ENCODE peak calls at places on chromosome 12, in eight cellular contexts. One of them, this sample, is unnamed.

GRCh38 chr12:130152386-130152785 is 9.9 kb upstream of the FZD10 start:
- DNase-seq in A549: no peak
- DNase-seq in adrenal gland: no peak
- DNase-seq in HCT116: no peak
- DNase-seq in fibroblast of lung: no peak
- DNase-seq in effector memory CD4-positive, alpha-beta T cell: no peak
- DNase-seq in CD8-positive, alpha-beta T cell: no peak
- DNase-seq in hepatocyte: no peak
- DNase-seq in this sample: no peak

GRCh38 chr12:110501378-110501721 is 561 bp downstream of the VPS29 start:
- DNase-seq in HCT116: no peak
- DNase-seq in CD8-positive, alpha-beta T cell: no peak
- DNase-seq in A549: peak; percentile 56
- DNase-seq in hepatocyte: peak; percentile 67
- DNase-seq in fibroblast of lung: peak; percentile 36
- DNase-seq in effector memory CD4-positive, alpha-beta T cell: no peak
- DNase-seq in adrenal gland: no peak
- DNase-seq in this sample: no peak

GRCh38 chr12:92136883-92137582 is 8.6 kb downstream of the BTG1 start:
- DNase-seq in A549: peak; percentile 45
- DNase-seq in CD8-positive, alpha-beta T cell: no peak
- DNase-seq in fibroblast of lung: peak; percentile 97
- DNase-seq in HCT116: peak; percentile 49
- DNase-seq in effector memory CD4-positive, alpha-beta T cell: no peak
- DNase-seq in hepatocyte: peak; percentile 51
- DNase-seq in adrenal gland: no peak
- DNase-seq in this sample: no peak

GRCh38 chr12:18383203-18383602 is 121.9 kb downstream of the PIK3C2G start:
- DNase-seq in adrenal gland: no peak
- DNase-seq in hepatocyte: peak; percentile 46
- DNase-seq in A549: peak; percentile 32
- DNase-seq in HCT116: no peak
- DNase-seq in CD8-positive, alpha-beta T cell: no peak
- DNase-seq in fibroblast of lung: peak; percentile 90
- DNase-seq in effector memory CD4-positive, alpha-beta T cell: no peak
- DNase-seq in this sample: no peak

GRCh38 chr12:69985656-69986055 is 160.6 kb downstream of the MYRFL start:
- DNase-seq in CD8-positive, alpha-beta T cell: no peak
- DNase-seq in HCT116: peak; percentile 54
- DNase-seq in fibroblast of lung: no peak
- DNase-seq in effector memory CD4-positive, alpha-beta T cell: no peak
- DNase-seq in hepatocyte: no peak
- DNase-seq in adrenal gland: no peak
- DNase-seq in A549: peak; percentile 31
- DNase-seq in this sample: no peak

GRCh38 chr12:54162741-54163140 is 26.0 kb downstream of the SMUG1 start:
- DNase-seq in CD8-positive, alpha-beta T cell: no peak
- DNase-seq in fibroblast of lung: no peak
- DNase-seq in adrenal gland: no peak
- DNase-seq in effector memory CD4-positive, alpha-beta T cell: no peak
- DNase-seq in hepatocyte: no peak
- DNase-seq in HCT116: no peak
- DNase-seq in A549: no peak
- DNase-seq in this sample: no peak

GRCh38 chr12:31967569-31967968 is 8.4 kb downstream of the RESF1 start:
- DNase-seq in hepatocyte: no peak
- DNase-seq in HCT116: no peak
- DNase-seq in adrenal gland: no peak
- DNase-seq in A549: no peak
- DNase-seq in effector memory CD4-positive, alpha-beta T cell: no peak
- DNase-seq in CD8-positive, alpha-beta T cell: peak; percentile 31
- DNase-seq in fibroblast of lung: no peak
- DNase-seq in this sample: no peak

GRCh38 chr12:89875225-89875624 is 166.6 kb upstream of the ATP2B1 start:
- DNase-seq in fibroblast of lung: peak; percentile 34
- DNase-seq in CD8-positive, alpha-beta T cell: no peak
- DNase-seq in A549: no peak
- DNase-seq in HCT116: no peak
- DNase-seq in hepatocyte: no peak
- DNase-seq in effector memory CD4-positive, alpha-beta T cell: no peak
- DNase-seq in adrenal gland: no peak
- DNase-seq in this sample: no peak

GRCh38 chr12:70487440-70487839 is 121.3 kb downstream of the KCNMB4 start:
- DNase-seq in effector memory CD4-positive, alpha-beta T cell: no peak
- DNase-seq in adrenal gland: no peak
- DNase-seq in CD8-positive, alpha-beta T cell: no peak
- DNase-seq in hepatocyte: no peak
- DNase-seq in fibroblast of lung: no peak
- DNase-seq in A549: no peak
- DNase-seq in HCT116: no peak
- DNase-seq in this sample: no peak

GRCh38 chr12:109134186-109134917 is 18.0 kb downstream of the ACACB start:
- DNase-seq in A549: peak; percentile 62
- DNase-seq in effector memory CD4-positive, alpha-beta T cell: no peak
- DNase-seq in hepatocyte: no peak
- DNase-seq in adrenal gland: no peak
- DNase-seq in CD8-positive, alpha-beta T cell: no peak
- DNase-seq in HCT116: peak; percentile 27
- DNase-seq in fibroblast of lung: peak; percentile 72
- DNase-seq in this sample: peak; percentile 80

GRCh38 chr12:106213721-106214121 is 34.1 kb downstream of the CKAP4 start:
- DNase-seq in CD8-positive, alpha-beta T cell: no peak
- DNase-seq in adrenal gland: no peak
- DNase-seq in fibroblast of lung: no peak
- DNase-seq in effector memory CD4-positive, alpha-beta T cell: no peak
- DNase-seq in HCT116: no peak
- DNase-seq in hepatocyte: no peak
- DNase-seq in A549: no peak
- DNase-seq in this sample: no peak

GRCh38 chr12:109627633-109628032 is 54.0 kb downstream of the MVK start:
- DNase-seq in effector memory CD4-positive, alpha-beta T cell: no peak
- DNase-seq in A549: no peak
- DNase-seq in CD8-positive, alpha-beta T cell: no peak
- DNase-seq in fibroblast of lung: no peak
- DNase-seq in HCT116: no peak
- DNase-seq in adrenal gland: peak; percentile 34
- DNase-seq in hepatocyte: no peak
- DNase-seq in this sample: no peak

GRCh38 chr12:106342397-106343212 is 14.9 kb upstream of the POLR3B start:
- DNase-seq in A549: peak; percentile 25
- DNase-seq in CD8-positive, alpha-beta T cell: no peak
- DNase-seq in hepatocyte: peak; percentile 57
- DNase-seq in HCT116: no peak
- DNase-seq in effector memory CD4-positive, alpha-beta T cell: no peak
- DNase-seq in fibroblast of lung: peak; percentile 88
- DNase-seq in adrenal gland: peak; percentile 83
- DNase-seq in this sample: peak; percentile 89

GRCh38 chr12:63844391-63845341 is at the start of gene SRGAP1:
- DNase-seq in CD8-positive, alpha-beta T cell: no peak
- DNase-seq in HCT116: no peak
- DNase-seq in A549: no peak
- DNase-seq in adrenal gland: peak; percentile 57
- DNase-seq in hepatocyte: peak; percentile 79
- DNase-seq in fibroblast of lung: peak; percentile 86
- DNase-seq in effector memory CD4-positive, alpha-beta T cell: no peak
- DNase-seq in this sample: peak; percentile 84

GRCh38 chr12:19382111-19382526 is 57.2 kb upstream of the AEBP2 start:
- DNase-seq in A549: peak; percentile 87
- DNase-seq in HCT116: no peak
- DNase-seq in fibroblast of lung: peak; percentile 62
- DNase-seq in adrenal gland: no peak
- DNase-seq in hepatocyte: peak; percentile 32
- DNase-seq in CD8-positive, alpha-beta T cell: peak; percentile 40
- DNase-seq in effector memory CD4-positive, alpha-beta T cell: no peak
- DNase-seq in this sample: no peak

GRCh38 chr12:131274906-131275305 is 321.2 kb downstream of the ADGRD1 start:
- DNase-seq in hepatocyte: no peak
- DNase-seq in fibroblast of lung: no peak
- DNase-seq in CD8-positive, alpha-beta T cell: no peak
- DNase-seq in effector memory CD4-positive, alpha-beta T cell: no peak
- DNase-seq in adrenal gland: no peak
- DNase-seq in A549: no peak
- DNase-seq in HCT116: no peak
- DNase-seq in this sample: no peak

GRCh38 chr12:120230326-120230973 is 29.5 kb upstream of the RPLP0 start:
- DNase-seq in A549: peak; percentile 96
- DNase-seq in effector memory CD4-positive, alpha-beta T cell: no peak
- DNase-seq in adrenal gland: peak; percentile 73
- DNase-seq in hepatocyte: peak; percentile 94
- DNase-seq in CD8-positive, alpha-beta T cell: no peak
- DNase-seq in HCT116: peak; percentile 86
- DNase-seq in fibroblast of lung: peak; percentile 96
- DNase-seq in this sample: peak; percentile 90

GRCh38 chr12:70982991-70983390 is 62.5 kb upstream of the PTPRR start:
- DNase-seq in HCT116: no peak
- DNase-seq in A549: no peak
- DNase-seq in CD8-positive, alpha-beta T cell: no peak
- DNase-seq in fibroblast of lung: peak; percentile 25
- DNase-seq in effector memory CD4-positive, alpha-beta T cell: no peak
- DNase-seq in adrenal gland: no peak
- DNase-seq in hepatocyte: no peak
- DNase-seq in this sample: no peak

GRCh38 chr12:4908694-4909396 is 860 bp upstream of the KCNA1 start:
- DNase-seq in effector memory CD4-positive, alpha-beta T cell: no peak
- DNase-seq in adrenal gland: no peak
- DNase-seq in hepatocyte: peak; percentile 36
- DNase-seq in HCT116: no peak
- DNase-seq in fibroblast of lung: no peak
- DNase-seq in CD8-positive, alpha-beta T cell: no peak
- DNase-seq in A549: no peak
- DNase-seq in this sample: no peak

GRCh38 chr12:24759155-24759554 is 189.7 kb downstream of the BCAT1 start:
- DNase-seq in HCT116: no peak
- DNase-seq in adrenal gland: no peak
- DNase-seq in A549: no peak
- DNase-seq in effector memory CD4-positive, alpha-beta T cell: no peak
- DNase-seq in hepatocyte: peak; percentile 54
- DNase-seq in CD8-positive, alpha-beta T cell: no peak
- DNase-seq in fibroblast of lung: no peak
- DNase-seq in this sample: no peak

DNA sequence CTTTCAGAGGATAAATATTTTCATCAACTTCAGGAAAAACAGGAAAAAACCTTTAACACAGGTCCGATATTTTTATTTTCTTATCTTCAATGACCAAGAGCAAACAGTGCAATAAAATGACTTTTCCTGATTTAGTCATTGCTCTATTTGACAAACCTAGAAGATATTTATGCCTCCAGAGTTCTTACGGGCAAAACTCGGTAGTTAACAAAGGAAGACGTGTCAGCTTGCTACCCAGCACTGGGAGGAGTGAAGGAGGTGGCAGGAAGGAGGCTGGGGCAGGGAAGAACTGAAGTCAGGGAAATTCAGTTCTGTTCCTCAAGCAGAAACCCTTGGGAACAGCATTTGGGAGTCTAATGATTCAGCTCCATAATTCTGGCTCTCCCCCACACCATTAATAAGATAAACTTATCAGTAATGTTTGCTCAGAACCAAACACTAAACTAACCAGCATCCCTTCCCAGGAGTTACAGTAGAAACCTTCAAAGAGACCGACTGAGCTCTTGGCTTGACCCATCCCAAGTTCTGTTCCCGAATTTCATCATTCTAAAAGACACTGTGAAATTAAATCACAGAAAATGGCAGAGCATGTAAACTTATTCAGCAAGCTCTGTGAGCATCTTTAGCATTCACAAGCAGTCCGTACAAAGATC is 163.3 kb downstream of the APAF1 start:
- DNase-seq in fibroblast of lung: no peak
- DNase-seq in CD8-positive, alpha-beta T cell: no peak
- DNase-seq in effector memory CD4-positive, alpha-beta T cell: no peak
- DNase-seq in A549: no peak
- DNase-seq in adrenal gland: no peak
- DNase-seq in hepatocyte: peak; percentile 8
- DNase-seq in HCT116: no peak
- DNase-seq in this sample: no peak
- H3K27ac ChIP-seq in fibroblast of lung: no peak overlapping the region
- H3K27ac ChIP-seq in CD8-positive, alpha-beta T cell: no peak overlapping the region
- H3K27ac ChIP-seq in effector memory CD4-positive, alpha-beta T cell: no peak overlapping the region
- H3K27ac ChIP-seq in A549: no peak overlapping the region
- H3K27ac ChIP-seq in adrenal gland: no peak overlapping the region
- H3K27ac ChIP-seq in hepatocyte: no peak overlapping the region
- H3K27ac ChIP-seq in HCT116: no peak overlapping the region
- H3K27ac ChIP-seq in this sample: no peak overlapping the region

GRCh38 chr12:66638666-66639065 is 40.2 kb downstream of the GRIP1 start:
- DNase-seq in effector memory CD4-positive, alpha-beta T cell: no peak
- DNase-seq in adrenal gland: no peak
- DNase-seq in fibroblast of lung: no peak
- DNase-seq in A549: no peak
- DNase-seq in hepatocyte: no peak
- DNase-seq in CD8-positive, alpha-beta T cell: no peak
- DNase-seq in HCT116: no peak
- DNase-seq in this sample: no peak
- H3K4me3 ChIP-seq in effector memory CD4-positive, alpha-beta T cell: no peak overlapping the region
- H3K4me3 ChIP-seq in adrenal gland: no peak overlapping the region
- H3K4me3 ChIP-seq in fibroblast of lung: no peak overlapping the region
- H3K4me3 ChIP-seq in A549: no peak overlapping the region
- H3K4me3 ChIP-seq in hepatocyte: no peak overlapping the region
- H3K4me3 ChIP-seq in CD8-positive, alpha-beta T cell: no peak overlapping the region
- H3K4me3 ChIP-seq in HCT116: no peak overlapping the region
- H3K4me3 ChIP-seq in this sample: no peak overlapping the region

GRCh38 chr12:128797119-128798118 is 26.3 kb downstream of the SLC15A4 start:
- DNase-seq in hepatocyte: no peak
- DNase-seq in A549: no peak
- DNase-seq in effector memory CD4-positive, alpha-beta T cell: no peak
- DNase-seq in HCT116: no peak
- DNase-seq in CD8-positive, alpha-beta T cell: no peak
- DNase-seq in fibroblast of lung: peak; percentile 54
- DNase-seq in adrenal gland: no peak
- DNase-seq in this sample: no peak
- H3K27ac ChIP-seq in hepatocyte: no peak overlapping the region
- H3K27ac ChIP-seq in A549: no peak overlapping the region
- H3K27ac ChIP-seq in effector memory CD4-positive, alpha-beta T cell: no peak overlapping the region
- H3K27ac ChIP-seq in HCT116: no peak overlapping the region
- H3K27ac ChIP-seq in CD8-positive, alpha-beta T cell: peak overlapping the region; percentile 66
- H3K27ac ChIP-seq in fibroblast of lung: no peak overlapping the region
- H3K27ac ChIP-seq in adrenal gland: no peak overlapping the region
- H3K27ac ChIP-seq in this sample: no peak overlapping the region

DNA sequence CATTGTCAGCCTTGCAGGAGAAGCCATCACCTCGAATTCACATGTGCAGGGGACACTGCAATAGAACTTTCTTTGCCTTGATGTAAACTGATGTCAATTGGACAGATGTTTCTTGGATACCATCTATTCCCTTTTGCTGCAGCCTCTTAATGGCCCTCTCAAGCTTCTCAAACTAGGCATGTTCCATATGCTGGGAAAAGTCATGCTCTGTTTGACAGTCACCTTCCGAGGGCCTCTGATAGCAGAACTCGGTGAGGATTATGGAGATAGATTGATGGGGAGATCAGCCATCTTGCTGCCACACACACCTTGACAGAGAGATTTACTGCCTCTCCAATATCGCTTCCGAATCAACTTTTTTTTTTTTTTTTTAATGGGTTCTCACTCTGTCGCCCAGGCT is 145.8 kb upstream of the NUDT4 start:
- DNase-seq in effector memory CD4-positive, alpha-beta T cell: no peak
- DNase-seq in hepatocyte: no peak
- DNase-seq in CD8-positive, alpha-beta T cell: no peak
- DNase-seq in adrenal gland: no peak
- DNase-seq in fibroblast of lung: no peak
- DNase-seq in HCT116: no peak
- DNase-seq in A549: no peak
- DNase-seq in this sample: no peak
- H3K4me3 ChIP-seq in effector memory CD4-positive, alpha-beta T cell: no peak overlapping the region
- H3K4me3 ChIP-seq in hepatocyte: no peak overlapping the region
- H3K4me3 ChIP-seq in CD8-positive, alpha-beta T cell: no peak overlapping the region
- H3K4me3 ChIP-seq in adrenal gland: no peak overlapping the region
- H3K4me3 ChIP-seq in fibroblast of lung: no peak overlapping the region
- H3K4me3 ChIP-seq in HCT116: no peak overlapping the region
- H3K4me3 ChIP-seq in A549: no peak overlapping the region
- H3K4me3 ChIP-seq in this sample: no peak overlapping the region

This sample was measured in right cardiac atrium.